ENCODE peak calls at places on chromosomes 1 and 21, in four cellular contexts. One of them, this sample, is unnamed. For H3K4me1, the result is how much of the 10 kb centered on the place peaks cover.

GRCh38 chr1:101567582-101568189 is 330.9 kb downstream of the S1PR1 start:
- DNase-seq in prostate gland: no peak
- DNase-seq in transverse colon: peak
- DNase-seq in K562: peak
- DNase-seq in this sample: no peak

GRCh38 chr1:167763525-167764220 is 41.9 kb downstream of the MPZL1 start:
- DNase-seq in prostate gland: peak
- DNase-seq in transverse colon: no peak
- DNase-seq in K562: no peak
- DNase-seq in this sample: peak

GRCh38 chr1:62908168-62908567 is 124.2 kb downstream of the ATG4C start:
- DNase-seq in K562: no peak
- DNase-seq in transverse colon: no peak
- DNase-seq in prostate gland: no peak
- DNase-seq in this sample: no peak

GRCh38 chr1:226781937-226782609 is 43.0 kb upstream of the ITPKB start:
- DNase-seq in prostate gland: no peak
- DNase-seq in K562: no peak
- DNase-seq in transverse colon: no peak
- DNase-seq in this sample: no peak

GRCh38 chr1:204295666-204296065 is 64.1 kb downstream of the PLEKHA6 start:
- DNase-seq in transverse colon: peak
- DNase-seq in K562: no peak
- DNase-seq in prostate gland: no peak
- DNase-seq in this sample: no peak

GRCh38 chr1:168099314-168099920 is 37.3 kb downstream of the GPR161 start:
- DNase-seq in K562: no peak
- DNase-seq in prostate gland: no peak
- DNase-seq in transverse colon: no peak
- DNase-seq in this sample: no peak

GRCh38 chr1:234230414-234230862 is 142.8 kb upstream of the COA6 start:
- DNase-seq in K562: no peak
- DNase-seq in prostate gland: no peak
- DNase-seq in transverse colon: no peak
- DNase-seq in this sample: no peak

GRCh38 chr1:114023377-114023776 is 44.1 kb downstream of the OLFML3 start:
- DNase-seq in K562: peak
- DNase-seq in transverse colon: no peak
- DNase-seq in prostate gland: no peak
- DNase-seq in this sample: no peak

GRCh38 chr1:207868769-207869721 is 41.9 kb downstream of the CD34 start:
- DNase-seq in prostate gland: peak
- DNase-seq in transverse colon: peak
- DNase-seq in K562: peak
- DNase-seq in this sample: peak

GRCh38 chr21:43811262-43812105 is 22.1 kb downstream of the RRP1 start:
- DNase-seq in prostate gland: no peak
- DNase-seq in K562: no peak
- DNase-seq in transverse colon: no peak
- DNase-seq in this sample: no peak

GRCh38 chr1:14926214-14926613 is 227.3 kb upstream of the TMEM51 start:
- DNase-seq in transverse colon: no peak
- DNase-seq in prostate gland: no peak
- DNase-seq in K562: no peak
- DNase-seq in this sample: no peak

GRCh38 chr1:156551866-156552265 is 20.5 kb downstream of the IQGAP3 start:
- DNase-seq in K562: no peak
- DNase-seq in prostate gland: no peak
- DNase-seq in transverse colon: no peak
- DNase-seq in this sample: no peak

GRCh38 chr1:27601771-27602509 is 2.0 kb downstream of the AHDC1 start:
- DNase-seq in transverse colon: peak
- DNase-seq in K562: no peak
- DNase-seq in prostate gland: peak
- DNase-seq in this sample: peak

GRCh38 chr21:31772674-31773555 is 41.0 kb upstream of the SCAF4 start:
- DNase-seq in K562: no peak
- DNase-seq in transverse colon: no peak
- DNase-seq in prostate gland: no peak
- DNase-seq in this sample: no peak

GRCh38 chr1:224700915-224701531 is 84.9 kb downstream of the CNIH3 start:
- DNase-seq in K562: peak
- DNase-seq in prostate gland: no peak
- DNase-seq in transverse colon: no peak
- DNase-seq in this sample: no peak

GRCh38 chr1:97350662-97351061 is 570.2 kb downstream of the DPYD start:
- DNase-seq in transverse colon: no peak
- DNase-seq in prostate gland: no peak
- DNase-seq in K562: no peak
- DNase-seq in this sample: no peak

GRCh38 chr1:57252597-57253306 is 171.1 kb downstream of the DAB1 start:
- DNase-seq in prostate gland: no peak
- DNase-seq in K562: no peak
- DNase-seq in transverse colon: no peak
- DNase-seq in this sample: no peak

GRCh38 chr1:60835649-60836048 is 246.7 kb upstream of the NFIA start:
- DNase-seq in transverse colon: no peak
- DNase-seq in K562: no peak
- DNase-seq in prostate gland: no peak
- DNase-seq in this sample: no peak

GRCh38 chr1:62076286-62076685 is 118.4 kb upstream of the L1TD1 start:
- DNase-seq in prostate gland: no peak
- DNase-seq in transverse colon: no peak
- DNase-seq in K562: peak
- DNase-seq in this sample: no peak

GRCh38 chr1:213176341-213176740 is 125.3 kb downstream of the RPS6KC1 start:
- DNase-seq in transverse colon: no peak
- DNase-seq in prostate gland: no peak
- DNase-seq in K562: no peak
- DNase-seq in this sample: no peak

GRCh38 chr1:12620142-12620865 is 2.3 kb upstream of the DHRS3 start:
- DNase-seq in prostate gland: no peak
- DNase-seq in K562: peak
- DNase-seq in transverse colon: no peak
- DNase-seq in this sample: peak

GRCh38 chr1:9238134-9238533 is 3.6 kb downstream of the H6PD start:
- DNase-seq in K562: no peak
- DNase-seq in transverse colon: no peak
- DNase-seq in prostate gland: no peak
- DNase-seq in this sample: no peak

GRCh38 chr1:54403808-54404261 is 2.4 kb downstream of the SSBP3 start:
- DNase-seq in prostate gland: no peak
- DNase-seq in K562: peak
- DNase-seq in transverse colon: no peak
- DNase-seq in this sample: no peak

GRCh38 chr1:111334169-111334568 is 43.5 kb downstream of the CHIA start:
- DNase-seq in prostate gland: no peak
- DNase-seq in K562: peak
- DNase-seq in transverse colon: no peak
- DNase-seq in this sample: no peak

GRCh38 chr1:33219886-33220661 is 36.2 kb upstream of the ZNF362 start:
- DNase-seq in prostate gland: peak
- DNase-seq in transverse colon: no peak
- DNase-seq in K562: no peak
- DNase-seq in this sample: peak

GRCh38 chr1:113278371-113278770 is 111.9 kb upstream of the MAGI3 start:
- DNase-seq in transverse colon: no peak
- DNase-seq in K562: no peak
- DNase-seq in prostate gland: no peak
- DNase-seq in this sample: no peak

DNA sequence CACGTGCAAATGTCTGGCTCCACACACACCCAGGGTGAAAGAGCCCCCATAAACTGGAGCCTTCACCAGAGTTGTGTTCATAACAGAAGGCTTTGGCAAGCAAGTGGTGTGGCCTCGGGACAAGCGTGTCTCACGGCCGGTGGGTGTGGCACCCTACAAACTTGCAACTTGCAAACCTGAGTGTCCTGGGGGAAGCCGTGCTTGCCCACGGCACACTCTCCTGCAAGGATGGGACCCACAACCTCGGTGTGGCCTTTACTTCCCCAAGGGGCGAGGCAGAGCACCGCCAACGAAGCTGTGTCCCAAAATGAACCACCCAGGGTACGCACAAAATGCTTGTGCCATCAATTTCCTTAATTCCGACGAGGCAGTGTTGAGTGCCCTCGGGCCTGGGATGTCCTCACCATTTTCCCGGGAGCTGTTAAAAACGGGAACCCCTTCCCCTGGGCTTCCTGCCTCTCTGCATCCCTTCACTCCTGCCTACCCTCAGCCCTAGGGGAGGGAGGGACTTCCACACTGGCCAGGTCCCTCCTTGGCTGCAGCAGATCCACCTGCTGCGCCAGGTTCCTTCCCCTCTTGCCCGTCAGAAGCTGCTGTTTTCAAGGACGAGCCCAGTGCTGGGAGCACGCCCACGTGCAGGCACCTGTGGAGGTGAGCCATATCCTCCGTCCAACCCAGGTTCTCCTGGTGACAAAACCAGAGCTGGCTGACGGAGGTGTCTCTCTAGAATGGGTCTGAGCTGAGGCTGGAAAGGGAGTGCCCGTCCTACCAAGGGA is 111.4 kb downstream of the NPHP4 start:
- DNase-seq in prostate gland: no peak
- DNase-seq in transverse colon: no peak
- DNase-seq in K562: no peak
- DNase-seq in this sample: no peak
- H3K4me1 ChIP-seq in prostate gland: under half
- H3K4me1 ChIP-seq in transverse colon: under half
- H3K4me1 ChIP-seq in K562: under half
- H3K4me1 ChIP-seq in this sample: under half

GRCh38 chr1:34378968-34379729 is 202.4 kb downstream of the C1orf94 start:
- DNase-seq in transverse colon: no peak
- DNase-seq in prostate gland: no peak
- DNase-seq in K562: peak
- DNase-seq in this sample: no peak
- TF ChIP-seq POLR2AphosphoS5 in transverse colon: no peak
- TF ChIP-seq POLR2AphosphoS5 in prostate gland: no peak
- TF ChIP-seq POLR2AphosphoS5 in K562: peak
- TF ChIP-seq POLR2AphosphoS5 in this sample: no peak

GRCh38 chr1:116984406-116985160 is 17.0 kb upstream of the CD101 start:
- DNase-seq in prostate gland: no peak
- DNase-seq in transverse colon: peak
- DNase-seq in K562: no peak
- DNase-seq in this sample: no peak

GRCh38 chr1:116987256-116987555 is 14.4 kb upstream of the CD101 start:
- DNase-seq in transverse colon: peak
- DNase-seq in K562: no peak
- DNase-seq in prostate gland: peak
- DNase-seq in this sample: no peak

GRCh38 chr1:116988908-116989307 is 12.7 kb upstream of the CD101 start:
- DNase-seq in K562: no peak
- DNase-seq in prostate gland: no peak
- DNase-seq in transverse colon: peak
- DNase-seq in this sample: no peak

GRCh38 chr1:116988248-116988647 is 13.3 kb upstream of the CD101 start:
- DNase-seq in transverse colon: no peak
- DNase-seq in K562: no peak
- DNase-seq in prostate gland: no peak
- DNase-seq in this sample: no peak

GRCh38 chr1:116986531-116987255 is 14.9 kb upstream of the CD101 start:
- DNase-seq in K562: peak
- DNase-seq in transverse colon: no peak
- DNase-seq in prostate gland: no peak
- DNase-seq in this sample: no peak
- TF ChIP-seq CTCF in K562: peak
- TF ChIP-seq CTCF in transverse colon: no peak
- TF ChIP-seq CTCF in prostate gland: no peak
- TF ChIP-seq CTCF in this sample: no peak

GRCh38 chr1:153293847-153294246 is 18.9 kb downstream of the PGLYRP3 start:
- DNase-seq in prostate gland: no peak
- DNase-seq in K562: no peak
- DNase-seq in transverse colon: no peak
- DNase-seq in this sample: no peak
- H3K4me1 ChIP-seq in prostate gland: under half
- H3K4me1 ChIP-seq in K562: under half
- H3K4me1 ChIP-seq in transverse colon: under half
- H3K4me1 ChIP-seq in this sample: under half

This sample was measured in breast epithelium.